ENCODE peak calls at places on chromosomes 5 and 9, in five cellular contexts. One of them, this sample, is unnamed.

GRCh38 chr5:3612561-3613175 is 17.0 kb downstream of the IRX1 start:
- DNase-seq in hippocampal formation: no peak
- DNase-seq in DMS79: no peak
- DNase-seq in activated T-helper 1 cell treated with anti-CD3 and anti-CD28 coated beads, Interleukin-12 subunit alpha, Interleukin-12 subunit beta, Interleukin-2, Interleukin-4 antibody, amounts not matched to agents 30 ng/mL and 10 ng/mL and 1 ng/mL, durations not matched to agents 14 hours and 24 hours and 36 hours: no peak
- DNase-seq in gastrocnemius medialis: no peak
- DNase-seq in this sample: no peak

GRCh38 chr9:112547712-112548440 is 61.2 kb downstream of the KIAA1958 start:
- DNase-seq in gastrocnemius medialis: no peak
- DNase-seq in DMS79: no peak
- DNase-seq in hippocampal formation: no peak
- DNase-seq in activated T-helper 1 cell treated with anti-CD3 and anti-CD28 coated beads, Interleukin-12 subunit alpha, Interleukin-12 subunit beta, Interleukin-2, Interleukin-4 antibody, amounts not matched to agents 30 ng/mL and 10 ng/mL and 1 ng/mL, durations not matched to agents 14 hours and 24 hours and 36 hours: no peak
- DNase-seq in this sample: no peak

GRCh38 chr5:87361536-87362213 is 51.1 kb downstream of the CCNH start:
- DNase-seq in DMS79: no peak
- DNase-seq in hippocampal formation: no peak
- DNase-seq in gastrocnemius medialis: no peak
- DNase-seq in activated T-helper 1 cell treated with anti-CD3 and anti-CD28 coated beads, Interleukin-12 subunit alpha, Interleukin-12 subunit beta, Interleukin-2, Interleukin-4 antibody, amounts not matched to agents 30 ng/mL and 10 ng/mL and 1 ng/mL, durations not matched to agents 14 hours and 24 hours and 36 hours: no peak
- DNase-seq in this sample: no peak

GRCh38 chr5:148585988-148586387 is 68.3 kb downstream of the HTR4 start:
- DNase-seq in activated T-helper 1 cell treated with anti-CD3 and anti-CD28 coated beads, Interleukin-12 subunit alpha, Interleukin-12 subunit beta, Interleukin-2, Interleukin-4 antibody, amounts not matched to agents 30 ng/mL and 10 ng/mL and 1 ng/mL, durations not matched to agents 14 hours and 24 hours and 36 hours: no peak
- DNase-seq in DMS79: no peak
- DNase-seq in gastrocnemius medialis: no peak
- DNase-seq in hippocampal formation: no peak
- DNase-seq in this sample: no peak

GRCh38 chr9:99637640-99638039 is 184.0 kb upstream of the NR4A3 start:
- DNase-seq in activated T-helper 1 cell treated with anti-CD3 and anti-CD28 coated beads, Interleukin-12 subunit alpha, Interleukin-12 subunit beta, Interleukin-2, Interleukin-4 antibody, amounts not matched to agents 30 ng/mL and 10 ng/mL and 1 ng/mL, durations not matched to agents 14 hours and 24 hours and 36 hours: no peak
- DNase-seq in hippocampal formation: no peak
- DNase-seq in DMS79: no peak
- DNase-seq in gastrocnemius medialis: no peak
- DNase-seq in this sample: no peak

GRCh38 chr5:9324348-9325056 is 221.4 kb downstream of the SEMA5A start:
- DNase-seq in DMS79: no peak
- DNase-seq in gastrocnemius medialis: no peak
- DNase-seq in hippocampal formation: no peak
- DNase-seq in activated T-helper 1 cell treated with anti-CD3 and anti-CD28 coated beads, Interleukin-12 subunit alpha, Interleukin-12 subunit beta, Interleukin-2, Interleukin-4 antibody, amounts not matched to agents 30 ng/mL and 10 ng/mL and 1 ng/mL, durations not matched to agents 14 hours and 24 hours and 36 hours: no peak
- DNase-seq in this sample: no peak

GRCh38 chr5:135859656-135860055 is 25.2 kb downstream of the SLC25A48 start:
- DNase-seq in hippocampal formation: no peak
- DNase-seq in activated T-helper 1 cell treated with anti-CD3 and anti-CD28 coated beads, Interleukin-12 subunit alpha, Interleukin-12 subunit beta, Interleukin-2, Interleukin-4 antibody, amounts not matched to agents 30 ng/mL and 10 ng/mL and 1 ng/mL, durations not matched to agents 14 hours and 24 hours and 36 hours: no peak
- DNase-seq in gastrocnemius medialis: no peak
- DNase-seq in DMS79: no peak
- DNase-seq in this sample: no peak

GRCh38 chr5:40384782-40385390 is 294.8 kb upstream of the PTGER4 start:
- DNase-seq in activated T-helper 1 cell treated with anti-CD3 and anti-CD28 coated beads, Interleukin-12 subunit alpha, Interleukin-12 subunit beta, Interleukin-2, Interleukin-4 antibody, amounts not matched to agents 30 ng/mL and 10 ng/mL and 1 ng/mL, durations not matched to agents 14 hours and 24 hours and 36 hours: no peak
- DNase-seq in gastrocnemius medialis: no peak
- DNase-seq in hippocampal formation: no peak
- DNase-seq in DMS79: no peak
- DNase-seq in this sample: no peak

GRCh38 chr5:14008819-14009311 is 64.4 kb upstream of the DNAH5 start:
- DNase-seq in hippocampal formation: no peak
- DNase-seq in gastrocnemius medialis: no peak
- DNase-seq in DMS79: peak; percentile 35
- DNase-seq in activated T-helper 1 cell treated with anti-CD3 and anti-CD28 coated beads, Interleukin-12 subunit alpha, Interleukin-12 subunit beta, Interleukin-2, Interleukin-4 antibody, amounts not matched to agents 30 ng/mL and 10 ng/mL and 1 ng/mL, durations not matched to agents 14 hours and 24 hours and 36 hours: no peak
- DNase-seq in this sample: no peak

GRCh38 chr9:3385871-3386270 is 139.9 kb downstream of the RFX3 start:
- DNase-seq in hippocampal formation: no peak
- DNase-seq in DMS79: no peak
- DNase-seq in gastrocnemius medialis: no peak
- DNase-seq in activated T-helper 1 cell treated with anti-CD3 and anti-CD28 coated beads, Interleukin-12 subunit alpha, Interleukin-12 subunit beta, Interleukin-2, Interleukin-4 antibody, amounts not matched to agents 30 ng/mL and 10 ng/mL and 1 ng/mL, durations not matched to agents 14 hours and 24 hours and 36 hours: peak; percentile 19
- DNase-seq in this sample: no peak

GRCh38 chr5:162209005-162209605 is 141.5 kb downstream of the GABRG2 start:
- DNase-seq in gastrocnemius medialis: no peak
- DNase-seq in DMS79: no peak
- DNase-seq in activated T-helper 1 cell treated with anti-CD3 and anti-CD28 coated beads, Interleukin-12 subunit alpha, Interleukin-12 subunit beta, Interleukin-2, Interleukin-4 antibody, amounts not matched to agents 30 ng/mL and 10 ng/mL and 1 ng/mL, durations not matched to agents 14 hours and 24 hours and 36 hours: no peak
- DNase-seq in hippocampal formation: peak; percentile 36
- DNase-seq in this sample: no peak

GRCh38 chr9:128587453-128587852 is 35.1 kb downstream of the SPTAN1 start:
- DNase-seq in activated T-helper 1 cell treated with anti-CD3 and anti-CD28 coated beads, Interleukin-12 subunit alpha, Interleukin-12 subunit beta, Interleukin-2, Interleukin-4 antibody, amounts not matched to agents 30 ng/mL and 10 ng/mL and 1 ng/mL, durations not matched to agents 14 hours and 24 hours and 36 hours: peak; percentile 58
- DNase-seq in DMS79: no peak
- DNase-seq in gastrocnemius medialis: no peak
- DNase-seq in hippocampal formation: no peak
- DNase-seq in this sample: no peak

GRCh38 chr5:159403906-159404641 is 73.8 kb upstream of the IL12B start:
- DNase-seq in DMS79: no peak
- DNase-seq in gastrocnemius medialis: no peak
- DNase-seq in hippocampal formation: no peak
- DNase-seq in activated T-helper 1 cell treated with anti-CD3 and anti-CD28 coated beads, Interleukin-12 subunit alpha, Interleukin-12 subunit beta, Interleukin-2, Interleukin-4 antibody, amounts not matched to agents 30 ng/mL and 10 ng/mL and 1 ng/mL, durations not matched to agents 14 hours and 24 hours and 36 hours: no peak
- DNase-seq in this sample: no peak

GRCh38 chr9:75152416-75152815 is 64.1 kb downstream of the OSTF1 start:
- DNase-seq in hippocampal formation: no peak
- DNase-seq in activated T-helper 1 cell treated with anti-CD3 and anti-CD28 coated beads, Interleukin-12 subunit alpha, Interleukin-12 subunit beta, Interleukin-2, Interleukin-4 antibody, amounts not matched to agents 30 ng/mL and 10 ng/mL and 1 ng/mL, durations not matched to agents 14 hours and 24 hours and 36 hours: peak; percentile 55
- DNase-seq in gastrocnemius medialis: no peak
- DNase-seq in DMS79: no peak
- DNase-seq in this sample: no peak

GRCh38 chr5:170846416-170846815 is 15.4 kb upstream of the RANBP17 start:
- DNase-seq in gastrocnemius medialis: no peak
- DNase-seq in activated T-helper 1 cell treated with anti-CD3 and anti-CD28 coated beads, Interleukin-12 subunit alpha, Interleukin-12 subunit beta, Interleukin-2, Interleukin-4 antibody, amounts not matched to agents 30 ng/mL and 10 ng/mL and 1 ng/mL, durations not matched to agents 14 hours and 24 hours and 36 hours: no peak
- DNase-seq in hippocampal formation: no peak
- DNase-seq in DMS79: no peak
- DNase-seq in this sample: no peak

GRCh38 chr9:98807811-98808195 is 333 bp downstream of the GALNT12 start:
- DNase-seq in DMS79: no peak
- DNase-seq in hippocampal formation: no peak
- DNase-seq in gastrocnemius medialis: no peak
- DNase-seq in activated T-helper 1 cell treated with anti-CD3 and anti-CD28 coated beads, Interleukin-12 subunit alpha, Interleukin-12 subunit beta, Interleukin-2, Interleukin-4 antibody, amounts not matched to agents 30 ng/mL and 10 ng/mL and 1 ng/mL, durations not matched to agents 14 hours and 24 hours and 36 hours: peak; percentile 17
- DNase-seq in this sample: no peak

GRCh38 chr9:133995012-133995896 is 3.1 kb upstream of the VAV2 start:
- DNase-seq in DMS79: peak; percentile 49
- DNase-seq in gastrocnemius medialis: no peak
- DNase-seq in activated T-helper 1 cell treated with anti-CD3 and anti-CD28 coated beads, Interleukin-12 subunit alpha, Interleukin-12 subunit beta, Interleukin-2, Interleukin-4 antibody, amounts not matched to agents 30 ng/mL and 10 ng/mL and 1 ng/mL, durations not matched to agents 14 hours and 24 hours and 36 hours: no peak
- DNase-seq in hippocampal formation: no peak
- DNase-seq in this sample: no peak

GRCh38 chr5:138699482-138699881 is 53.7 kb upstream of the CTNNA1 start:
- DNase-seq in DMS79: no peak
- DNase-seq in activated T-helper 1 cell treated with anti-CD3 and anti-CD28 coated beads, Interleukin-12 subunit alpha, Interleukin-12 subunit beta, Interleukin-2, Interleukin-4 antibody, amounts not matched to agents 30 ng/mL and 10 ng/mL and 1 ng/mL, durations not matched to agents 14 hours and 24 hours and 36 hours: no peak
- DNase-seq in gastrocnemius medialis: no peak
- DNase-seq in hippocampal formation: no peak
- DNase-seq in this sample: no peak

GRCh38 chr5:87109749-87110148 is 157.9 kb upstream of the RASA1 start:
- DNase-seq in gastrocnemius medialis: no peak
- DNase-seq in hippocampal formation: no peak
- DNase-seq in activated T-helper 1 cell treated with anti-CD3 and anti-CD28 coated beads, Interleukin-12 subunit alpha, Interleukin-12 subunit beta, Interleukin-2, Interleukin-4 antibody, amounts not matched to agents 30 ng/mL and 10 ng/mL and 1 ng/mL, durations not matched to agents 14 hours and 24 hours and 36 hours: no peak
- DNase-seq in DMS79: no peak
- DNase-seq in this sample: no peak

GRCh38 chr5:37871023-37871815 is 31.4 kb upstream of the GDNF start:
- DNase-seq in hippocampal formation: no peak
- DNase-seq in activated T-helper 1 cell treated with anti-CD3 and anti-CD28 coated beads, Interleukin-12 subunit alpha, Interleukin-12 subunit beta, Interleukin-2, Interleukin-4 antibody, amounts not matched to agents 30 ng/mL and 10 ng/mL and 1 ng/mL, durations not matched to agents 14 hours and 24 hours and 36 hours: no peak
- DNase-seq in DMS79: no peak
- DNase-seq in gastrocnemius medialis: no peak
- DNase-seq in this sample: no peak

GRCh38 chr9:72538926-72539702 is 17.7 kb downstream of the TMC1 start:
- DNase-seq in gastrocnemius medialis: no peak
- DNase-seq in DMS79: no peak
- DNase-seq in activated T-helper 1 cell treated with anti-CD3 and anti-CD28 coated beads, Interleukin-12 subunit alpha, Interleukin-12 subunit beta, Interleukin-2, Interleukin-4 antibody, amounts not matched to agents 30 ng/mL and 10 ng/mL and 1 ng/mL, durations not matched to agents 14 hours and 24 hours and 36 hours: no peak
- DNase-seq in hippocampal formation: no peak
- DNase-seq in this sample: no peak

GRCh38 chr9:114287001-114287762 is 35.7 kb upstream of the ORM1 start:
- DNase-seq in gastrocnemius medialis: no peak
- DNase-seq in hippocampal formation: no peak
- DNase-seq in activated T-helper 1 cell treated with anti-CD3 and anti-CD28 coated beads, Interleukin-12 subunit alpha, Interleukin-12 subunit beta, Interleukin-2, Interleukin-4 antibody, amounts not matched to agents 30 ng/mL and 10 ng/mL and 1 ng/mL, durations not matched to agents 14 hours and 24 hours and 36 hours: no peak
- DNase-seq in DMS79: no peak
- DNase-seq in this sample: no peak

GRCh38 chr5:141623197-141623596 is 4.4 kb upstream of the DIAPH1 start:
- DNase-seq in hippocampal formation: no peak
- DNase-seq in gastrocnemius medialis: no peak
- DNase-seq in DMS79: no peak
- DNase-seq in activated T-helper 1 cell treated with anti-CD3 and anti-CD28 coated beads, Interleukin-12 subunit alpha, Interleukin-12 subunit beta, Interleukin-2, Interleukin-4 antibody, amounts not matched to agents 30 ng/mL and 10 ng/mL and 1 ng/mL, durations not matched to agents 14 hours and 24 hours and 36 hours: no peak
- DNase-seq in this sample: no peak

GRCh38 chr5:121503111-121503840 is 348.4 kb upstream of the FTMT start:
- DNase-seq in activated T-helper 1 cell treated with anti-CD3 and anti-CD28 coated beads, Interleukin-12 subunit alpha, Interleukin-12 subunit beta, Interleukin-2, Interleukin-4 antibody, amounts not matched to agents 30 ng/mL and 10 ng/mL and 1 ng/mL, durations not matched to agents 14 hours and 24 hours and 36 hours: no peak
- DNase-seq in DMS79: no peak
- DNase-seq in gastrocnemius medialis: no peak
- DNase-seq in hippocampal formation: no peak
- DNase-seq in this sample: no peak

GRCh38 chr5:20266068-20266467 is 278.1 kb upstream of the CDH18 start:
- DNase-seq in hippocampal formation: no peak
- DNase-seq in activated T-helper 1 cell treated with anti-CD3 and anti-CD28 coated beads, Interleukin-12 subunit alpha, Interleukin-12 subunit beta, Interleukin-2, Interleukin-4 antibody, amounts not matched to agents 30 ng/mL and 10 ng/mL and 1 ng/mL, durations not matched to agents 14 hours and 24 hours and 36 hours: no peak
- DNase-seq in gastrocnemius medialis: no peak
- DNase-seq in DMS79: no peak
- DNase-seq in this sample: no peak

GRCh38 chr5:147751156-147751830 is 31.2 kb downstream of the JAKMIP2 start:
- DNase-seq in activated T-helper 1 cell treated with anti-CD3 and anti-CD28 coated beads, Interleukin-12 subunit alpha, Interleukin-12 subunit beta, Interleukin-2, Interleukin-4 antibody, amounts not matched to agents 30 ng/mL and 10 ng/mL and 1 ng/mL, durations not matched to agents 14 hours and 24 hours and 36 hours: no peak
- DNase-seq in gastrocnemius medialis: no peak
- DNase-seq in DMS79: peak; percentile 79
- DNase-seq in hippocampal formation: peak; percentile 49
- DNase-seq in this sample: no peak

GRCh38 chr5:120794121-120794520 is 330.0 kb downstream of the PRR16 start:
- DNase-seq in activated T-helper 1 cell treated with anti-CD3 and anti-CD28 coated beads, Interleukin-12 subunit alpha, Interleukin-12 subunit beta, Interleukin-2, Interleukin-4 antibody, amounts not matched to agents 30 ng/mL and 10 ng/mL and 1 ng/mL, durations not matched to agents 14 hours and 24 hours and 36 hours: no peak
- DNase-seq in gastrocnemius medialis: no peak
- DNase-seq in hippocampal formation: no peak
- DNase-seq in DMS79: no peak
- DNase-seq in this sample: no peak

GRCh38 chr5:136033848-136034247 is 5.1 kb downstream of the TGFBI start:
- DNase-seq in activated T-helper 1 cell treated with anti-CD3 and anti-CD28 coated beads, Interleukin-12 subunit alpha, Interleukin-12 subunit beta, Interleukin-2, Interleukin-4 antibody, amounts not matched to agents 30 ng/mL and 10 ng/mL and 1 ng/mL, durations not matched to agents 14 hours and 24 hours and 36 hours: no peak
- DNase-seq in DMS79: peak; percentile 34
- DNase-seq in hippocampal formation: no peak
- DNase-seq in gastrocnemius medialis: no peak
- DNase-seq in this sample: no peak

GRCh38 chr5:81948349-81948748 is 23.5 kb upstream of the ATG10 start:
- DNase-seq in gastrocnemius medialis: no peak
- DNase-seq in activated T-helper 1 cell treated with anti-CD3 and anti-CD28 coated beads, Interleukin-12 subunit alpha, Interleukin-12 subunit beta, Interleukin-2, Interleukin-4 antibody, amounts not matched to agents 30 ng/mL and 10 ng/mL and 1 ng/mL, durations not matched to agents 14 hours and 24 hours and 36 hours: no peak
- DNase-seq in hippocampal formation: no peak
- DNase-seq in DMS79: peak; percentile 95
- DNase-seq in this sample: no peak

GRCh38 chr5:2015961-2016360 is 133.2 kb upstream of the IRX4 start:
- DNase-seq in gastrocnemius medialis: no peak
- DNase-seq in activated T-helper 1 cell treated with anti-CD3 and anti-CD28 coated beads, Interleukin-12 subunit alpha, Interleukin-12 subunit beta, Interleukin-2, Interleukin-4 antibody, amounts not matched to agents 30 ng/mL and 10 ng/mL and 1 ng/mL, durations not matched to agents 14 hours and 24 hours and 36 hours: no peak
- DNase-seq in DMS79: no peak
- DNase-seq in hippocampal formation: no peak
- DNase-seq in this sample: no peak

GRCh38 chr5:14305045-14305444 is 161.9 kb downstream of the TRIO start:
- DNase-seq in gastrocnemius medialis: no peak
- DNase-seq in hippocampal formation: no peak
- DNase-seq in DMS79: no peak
- DNase-seq in activated T-helper 1 cell treated with anti-CD3 and anti-CD28 coated beads, Interleukin-12 subunit alpha, Interleukin-12 subunit beta, Interleukin-2, Interleukin-4 antibody, amounts not matched to agents 30 ng/mL and 10 ng/mL and 1 ng/mL, durations not matched to agents 14 hours and 24 hours and 36 hours: no peak
- DNase-seq in this sample: no peak

GRCh38 chr9:117403848-117404247 is 11.0 kb downstream of the ASTN2 start:
- DNase-seq in gastrocnemius medialis: no peak
- DNase-seq in DMS79: peak; percentile 90
- DNase-seq in hippocampal formation: no peak
- DNase-seq in activated T-helper 1 cell treated with anti-CD3 and anti-CD28 coated beads, Interleukin-12 subunit alpha, Interleukin-12 subunit beta, Interleukin-2, Interleukin-4 antibody, amounts not matched to agents 30 ng/mL and 10 ng/mL and 1 ng/mL, durations not matched to agents 14 hours and 24 hours and 36 hours: no peak
- DNase-seq in this sample: no peak

GRCh38 chr5:172946146-172946545 is 13.1 kb upstream of the RPL26L1 start:
- DNase-seq in activated T-helper 1 cell treated with anti-CD3 and anti-CD28 coated beads, Interleukin-12 subunit alpha, Interleukin-12 subunit beta, Interleukin-2, Interleukin-4 antibody, amounts not matched to agents 30 ng/mL and 10 ng/mL and 1 ng/mL, durations not matched to agents 14 hours and 24 hours and 36 hours: no peak
- DNase-seq in gastrocnemius medialis: no peak
- DNase-seq in hippocampal formation: no peak
- DNase-seq in DMS79: no peak
- DNase-seq in this sample: no peak

GRCh38 chr9:22039258-22039657 is 30.2 kb upstream of the CDKN2B start:
- DNase-seq in activated T-helper 1 cell treated with anti-CD3 and anti-CD28 coated beads, Interleukin-12 subunit alpha, Interleukin-12 subunit beta, Interleukin-2, Interleukin-4 antibody, amounts not matched to agents 30 ng/mL and 10 ng/mL and 1 ng/mL, durations not matched to agents 14 hours and 24 hours and 36 hours: no peak
- DNase-seq in hippocampal formation: no peak
- DNase-seq in gastrocnemius medialis: no peak
- DNase-seq in DMS79: no peak
- DNase-seq in this sample: no peak

This sample was measured in frontal cortex.